ENCODE peak calls at places on chromosomes 7 and 10, in six cellular contexts. A is stomach, M is SJSA1, R is RWPE1, H is astrocyte, Z is gastrocnemius medialis. Q is an unnamed sample.
A peak's percentile ranks its signal among the peaks of the same experiment; 100 is the strongest.

GRCh38 chr7:108079291-108080057 is 50.7 kb downstream of the LAMB4 start:
- DNase-seq in M (peak; percentile 77), H (peak; percentile 93), A (no peak), R (peak; percentile 71), Z (no peak), Q (no peak)

GRCh38 chr7:155694846-155695245 is 50.4 kb downstream of the RBM33 start:
- DNase-seq in A (no peak), M (no peak), R (no peak), Z (no peak), H (peak; percentile 60), Q (no peak)

GRCh38 chr10:128324058-128324457 is 197.8 kb upstream of the MKI67 start:
- DNase-seq in R (no peak), H (no peak), A (no peak), M (no peak), Z (peak; percentile 51), Q (no peak)

GRCh38 chr7:1395211-1396070 is 63.8 kb downstream of the MICALL2 start:
- DNase-seq in A (no peak), Z (no peak), M (no peak), R (no peak), H (no peak), Q (no peak)

GRCh38 chr7:27478104-27478503 is 184.6 kb downstream of the HIBADH start:
- DNase-seq in M (no peak), H (no peak), A (no peak), R (no peak), Z (no peak), Q (no peak)

GRCh38 chr7:97179454-97180104 is 62.1 kb downstream of the SDHAF3 start:
- DNase-seq in A (peak; percentile 42), Z (no peak), H (peak; percentile 26), R (peak; percentile 73), M (peak; percentile 47), Q (no peak)

GRCh38 chr7:127252736-127253288 is at the start of gene GRM8:
- DNase-seq in Z (no peak), R (peak; percentile 36), H (peak; percentile 32), A (peak; percentile 39), M (peak; percentile 55), Q (peak; percentile 51)

GRCh38 chr7:128740996-128741395 is 1.8 kb downstream of the CALU start:
- DNase-seq in H (peak; percentile 24), M (no peak), R (no peak), Z (peak; percentile 20), A (no peak), Q (no peak)

GRCh38 chr10:12602557-12602956 is 253.2 kb downstream of the CAMK1D start:
- DNase-seq in H (no peak), R (no peak), Z (no peak), M (no peak), A (no peak), Q (no peak)
- H3K27ac ChIP-seq in H (no peak overlapping the region), R (no peak overlapping the region), Z (no peak overlapping the region), M (no peak overlapping the region), A (no peak overlapping the region), Q (no peak overlapping the region)

DNA sequence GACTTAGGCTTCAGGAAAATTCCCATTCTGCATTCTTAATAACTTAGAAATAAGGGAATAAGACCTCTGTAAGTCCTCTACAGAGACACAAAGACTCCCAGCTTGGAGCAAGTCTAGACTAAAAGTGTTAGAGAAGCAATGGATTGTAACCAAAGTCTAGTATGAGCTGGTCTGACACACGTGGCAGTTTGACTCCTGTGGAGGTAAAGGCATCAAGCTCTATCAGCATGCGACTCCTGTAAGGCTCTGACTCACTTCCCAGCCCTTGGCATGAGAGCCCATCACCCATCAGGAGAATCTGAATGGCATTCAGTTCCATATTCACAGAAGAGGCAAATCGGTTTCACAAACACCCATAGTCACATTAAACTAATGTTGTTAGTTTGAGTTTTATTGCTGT is 4.4 kb upstream of the VSTM4 start:
- DNase-seq in R (no peak), Z (no peak), H (peak; percentile 55), A (no peak), M (no peak), Q (no peak)
- H3K27ac ChIP-seq in R (no peak overlapping the region), Z (no peak overlapping the region), H (no peak overlapping the region), A (no peak overlapping the region), M (no peak overlapping the region), Q (no peak overlapping the region)

GRCh38 chr7:99004216-99004615 is 125.9 kb downstream of the TRRAP start:
- DNase-seq in R (no peak), Z (no peak), A (no peak), M (no peak), H (peak; percentile 58), Q (peak; percentile 64)

GRCh38 chr7:99003419-99003818 is 125.1 kb downstream of the TRRAP start:
- DNase-seq in A (no peak), M (no peak), H (no peak), Z (no peak), R (no peak), Q (no peak)

GRCh38 chr7:99004781-99005500 is 126.6 kb downstream of the TRRAP start:
- DNase-seq in Z (no peak), A (no peak), M (peak; percentile 29), H (peak; percentile 52), R (no peak), Q (no peak)

GRCh38 chr7:99006739-99007424 is 128.6 kb downstream of the TRRAP start:
- DNase-seq in Z (no peak), R (no peak), A (no peak), M (no peak), H (no peak), Q (no peak)

GRCh38 chr7:99005776-99006175 is 127.4 kb downstream of the TRRAP start:
- DNase-seq in A (no peak), R (no peak), Z (peak; percentile 9), M (peak; percentile 36), H (no peak), Q (no peak)
- H3K27ac ChIP-seq in A (no peak overlapping the region), R (no peak overlapping the region), Z (no peak overlapping the region), M (no peak overlapping the region), H (no peak overlapping the region), Q (no peak overlapping the region)

DNA sequence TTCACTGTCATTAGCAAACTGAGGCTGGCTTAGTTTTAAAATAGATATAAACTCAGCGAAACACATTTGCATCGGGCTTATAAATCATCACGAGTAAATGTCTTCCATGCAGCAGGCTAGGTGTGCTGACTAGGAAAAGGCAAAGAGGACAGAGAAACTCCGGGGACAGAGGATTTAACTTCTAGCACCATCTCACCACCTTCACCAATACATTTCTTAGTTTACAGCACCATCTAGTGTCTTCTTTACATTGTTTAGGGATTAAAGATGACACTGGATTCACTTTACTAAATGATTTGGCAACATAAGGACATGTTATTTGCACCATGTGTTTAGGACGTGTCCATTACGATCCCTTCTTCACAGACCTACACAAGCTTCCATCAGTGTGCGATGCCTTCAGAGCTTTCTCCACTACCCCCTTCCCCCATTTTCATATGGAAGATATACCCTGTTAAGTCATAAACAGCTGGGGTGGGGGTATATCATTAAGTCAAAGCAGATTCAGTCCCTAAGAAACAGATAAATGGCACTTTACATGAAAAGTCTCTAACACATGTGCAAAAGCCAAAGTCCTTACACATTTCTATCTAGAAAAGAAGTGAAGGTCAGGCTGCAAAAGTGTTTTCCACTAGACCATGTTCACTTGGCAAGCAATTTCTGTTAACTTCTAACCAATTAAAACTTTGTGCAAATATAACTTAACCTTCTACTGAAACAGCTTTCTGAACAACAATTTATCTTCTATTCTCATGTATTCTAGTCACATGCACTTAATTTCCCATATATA is 103.3 kb downstream of the GRB10 start:
- DNase-seq in M (no peak), H (peak; percentile 12), R (peak; percentile 53), A (no peak), Z (no peak), Q (no peak)
- H3K27ac ChIP-seq in M (no peak overlapping the region), H (no peak overlapping the region), R (no peak overlapping the region), A (no peak overlapping the region), Z (peak overlapping the region; percentile 80), Q (no peak overlapping the region)

GRCh38 chr10:127012769-127013152 is 107.5 kb downstream of the DOCK1 start:
- DNase-seq in Z (peak; percentile 74), M (no peak), R (peak; percentile 79), A (peak; percentile 94), H (peak; percentile 20), Q (peak; percentile 81)

GRCh38 chr10:127012071-127012768 is 107.0 kb downstream of the DOCK1 start:
- DNase-seq in Z (no peak), A (no peak), M (no peak), H (no peak), R (no peak), Q (no peak)

GRCh38 chr10:127014671-127015070 is 109.4 kb downstream of the DOCK1 start:
- DNase-seq in A (no peak), R (no peak), H (no peak), M (no peak), Z (no peak), Q (no peak)

GRCh38 chr10:127013251-127013656 is 108.0 kb downstream of the DOCK1 start:
- DNase-seq in R (no peak), M (no peak), A (peak; percentile 59), Z (no peak), H (no peak), Q (no peak)

DNA sequence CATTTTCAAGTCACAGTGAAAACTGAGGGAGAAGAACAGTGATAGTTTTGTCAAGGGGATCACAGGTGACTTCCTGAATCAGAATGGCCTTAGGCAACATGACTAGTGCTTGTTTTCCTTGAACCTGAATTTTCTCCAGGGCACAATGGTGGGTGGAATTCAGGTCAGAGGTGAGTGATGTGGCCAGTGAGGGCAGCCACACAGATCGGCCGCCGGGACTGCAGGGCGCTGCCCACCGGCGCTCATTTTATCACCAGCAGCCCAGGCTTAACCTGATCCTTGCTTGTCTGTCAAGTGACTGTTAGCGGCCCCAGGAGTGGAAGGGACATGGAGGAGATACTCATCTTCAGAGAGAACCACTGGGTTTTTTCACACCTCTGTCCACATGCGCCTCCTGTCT is 108.5 kb downstream of the DOCK1 start:
- DNase-seq in H (no peak), Z (no peak), R (no peak), M (no peak), A (no peak), Q (no peak)
- H3K27ac ChIP-seq in H (no peak overlapping the region), Z (no peak overlapping the region), R (peak overlapping the region; percentile 70), M (no peak overlapping the region), A (peak overlapping the region; percentile 69), Q (no peak overlapping the region)

GRCh38 chr10:114662651-114663217 is 4.7 kb upstream of the ABLIM1 start:
- DNase-seq in A (no peak), R (no peak), Z (no peak), H (no peak), M (no peak), Q (no peak)

GRCh38 chr10:114665873-114666272 is 7.8 kb upstream of the ABLIM1 start:
- DNase-seq in R (no peak), Z (no peak), M (no peak), H (no peak), A (no peak), Q (no peak)

GRCh38 chr10:114665406-114665805 is 7.3 kb upstream of the ABLIM1 start:
- DNase-seq in M (no peak), R (no peak), Z (no peak), H (no peak), A (no peak), Q (no peak)

GRCh38 chr10:114663631-114664030 is 5.6 kb upstream of the ABLIM1 start:
- DNase-seq in Z (no peak), A (no peak), M (no peak), H (no peak), R (no peak), Q (no peak)

DNA sequence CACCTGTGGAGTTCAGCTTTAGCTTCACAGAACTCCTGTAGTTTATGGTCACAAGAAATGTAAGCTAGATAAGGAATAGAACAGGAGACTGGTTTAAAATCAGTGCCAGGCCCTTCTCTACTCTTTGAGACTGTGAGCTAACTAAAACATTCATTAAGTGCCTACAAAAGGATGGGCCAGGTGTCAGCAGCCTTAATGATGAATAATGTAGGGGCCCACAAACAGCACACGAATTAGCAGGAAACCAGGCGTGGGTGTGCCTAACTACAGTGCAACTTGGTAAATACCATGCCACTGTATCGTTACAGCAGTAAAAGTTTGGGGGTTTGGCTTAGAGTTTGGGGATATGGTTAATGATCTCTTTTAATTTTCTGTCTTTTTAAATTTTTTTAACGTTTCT is 6.1 kb upstream of the ABLIM1 start:
- DNase-seq in H (no peak), Z (no peak), A (no peak), M (no peak), R (no peak), Q (no peak)
- H3K27ac ChIP-seq in H (no peak overlapping the region), Z (peak overlapping the region; percentile 66), A (no peak overlapping the region), M (no peak overlapping the region), R (no peak overlapping the region), Q (no peak overlapping the region)